ENCODE peak calls at places on chromosomes 1 and 21, in ten cellular contexts. One of them, this sample, is unnamed.

GRCh38 chr1:78447096-78447495 is 43.7 kb upstream of the PTGFR start:
- DNase-seq in vagina: no peak
- DNase-seq in endothelial cell of umbilical vein: no peak
- DNase-seq in SK-N-SH: no peak
- DNase-seq in stomach: no peak
- DNase-seq in GM12892: no peak
- DNase-seq in K562: no peak
- DNase-seq in GM23338: no peak
- DNase-seq in GM12891: no peak
- DNase-seq in Panc1: no peak
- DNase-seq in this sample: no peak

GRCh38 chr1:224929335-224930237 is at the start of gene DNAH14:
- DNase-seq in vagina: no peak
- DNase-seq in endothelial cell of umbilical vein: peak; percentile 73
- DNase-seq in SK-N-SH: peak; percentile 92
- DNase-seq in stomach: peak; percentile 84
- DNase-seq in GM12892: peak; percentile 12
- DNase-seq in K562: peak; percentile 90
- DNase-seq in GM23338: peak; percentile 90
- DNase-seq in GM12891: peak; percentile 30
- DNase-seq in Panc1: no peak
- DNase-seq in this sample: no peak

GRCh38 chr1:223010552-223011229 is 132.4 kb downstream of the TLR5 start:
- DNase-seq in vagina: no peak
- DNase-seq in endothelial cell of umbilical vein: no peak
- DNase-seq in SK-N-SH: no peak
- DNase-seq in stomach: no peak
- DNase-seq in GM12892: no peak
- DNase-seq in K562: no peak
- DNase-seq in GM23338: peak; percentile 53
- DNase-seq in GM12891: no peak
- DNase-seq in Panc1: no peak
- DNase-seq in this sample: no peak

GRCh38 chr1:44496541-44497171 is 91.6 kb downstream of the RNF220 start:
- DNase-seq in vagina: no peak
- DNase-seq in endothelial cell of umbilical vein: no peak
- DNase-seq in SK-N-SH: no peak
- DNase-seq in stomach: no peak
- DNase-seq in GM12892: no peak
- DNase-seq in K562: no peak
- DNase-seq in GM23338: no peak
- DNase-seq in GM12891: no peak
- DNase-seq in Panc1: no peak
- DNase-seq in this sample: no peak

GRCh38 chr1:26353976-26354820 is at the start of gene CRYBG2:
- DNase-seq in vagina: no peak
- DNase-seq in endothelial cell of umbilical vein: no peak
- DNase-seq in SK-N-SH: no peak
- DNase-seq in stomach: peak; percentile 65
- DNase-seq in GM12892: no peak
- DNase-seq in K562: no peak
- DNase-seq in GM23338: no peak
- DNase-seq in GM12891: no peak
- DNase-seq in Panc1: no peak
- DNase-seq in this sample: no peak

GRCh38 chr1:27342778-27343638 is 1.2 kb downstream of the SYTL1 start:
- DNase-seq in vagina: no peak
- DNase-seq in endothelial cell of umbilical vein: no peak
- DNase-seq in SK-N-SH: no peak
- DNase-seq in stomach: peak; percentile 81
- DNase-seq in GM12892: no peak
- DNase-seq in K562: peak; percentile 68
- DNase-seq in GM23338: no peak
- DNase-seq in GM12891: peak; percentile 58
- DNase-seq in Panc1: no peak
- DNase-seq in this sample: no peak

GRCh38 chr1:184242507-184242943 is 144.3 kb upstream of the C1orf21 start:
- DNase-seq in vagina: no peak
- DNase-seq in endothelial cell of umbilical vein: peak; percentile 69
- DNase-seq in SK-N-SH: no peak
- DNase-seq in stomach: no peak
- DNase-seq in GM12892: no peak
- DNase-seq in K562: no peak
- DNase-seq in GM23338: peak; percentile 50
- DNase-seq in GM12891: no peak
- DNase-seq in Panc1: no peak
- DNase-seq in this sample: no peak

GRCh38 chr21:36384885-36385232 is 333 bp upstream of the CHAF1B start:
- DNase-seq in vagina: no peak
- DNase-seq in endothelial cell of umbilical vein: no peak
- DNase-seq in SK-N-SH: no peak
- DNase-seq in stomach: no peak
- DNase-seq in GM12892: no peak
- DNase-seq in K562: no peak
- DNase-seq in GM23338: no peak
- DNase-seq in GM12891: no peak
- DNase-seq in Panc1: no peak
- DNase-seq in this sample: no peak

DNA sequence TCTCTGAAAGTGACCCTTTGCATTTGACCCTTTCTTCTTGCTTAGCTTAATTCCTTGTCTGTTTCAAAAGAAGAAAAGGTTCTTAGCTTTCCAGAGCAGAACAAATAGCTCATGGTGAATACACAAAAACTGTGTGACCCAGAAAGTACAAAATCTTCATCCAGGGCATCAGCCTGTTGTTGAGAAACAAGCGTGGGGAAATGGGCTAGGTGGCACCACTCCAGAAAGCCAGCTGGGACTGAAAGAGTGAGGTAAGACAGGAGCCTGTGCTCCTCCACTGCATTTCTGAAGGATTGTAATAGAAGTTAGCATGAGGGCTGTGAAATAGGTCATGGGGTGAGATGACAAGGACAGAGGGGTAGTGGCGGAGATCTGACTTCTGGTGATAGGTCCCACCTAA is 45.8 kb downstream of the CYP2J2 start:
- DNase-seq in vagina: no peak
- DNase-seq in endothelial cell of umbilical vein: peak; percentile 3
- DNase-seq in SK-N-SH: no peak
- DNase-seq in stomach: peak; percentile 36
- DNase-seq in GM12892: no peak
- DNase-seq in K562: no peak
- DNase-seq in GM23338: no peak
- DNase-seq in GM12891: no peak
- DNase-seq in Panc1: no peak
- DNase-seq in this sample: no peak
- TF ChIP-seq POLR2AphosphoS5 in vagina: no peak
- TF ChIP-seq POLR2AphosphoS5 in endothelial cell of umbilical vein: no peak
- TF ChIP-seq POLR2AphosphoS5 in SK-N-SH: no peak
- TF ChIP-seq POLR2AphosphoS5 in stomach: no peak
- TF ChIP-seq POLR2AphosphoS5 in GM12892: no peak
- TF ChIP-seq POLR2AphosphoS5 in K562: no peak
- TF ChIP-seq POLR2AphosphoS5 in GM23338: no peak
- TF ChIP-seq POLR2AphosphoS5 in GM12891: no peak
- TF ChIP-seq POLR2AphosphoS5 in Panc1: no peak
- TF ChIP-seq POLR2AphosphoS5 in this sample: no peak

GRCh38 chr1:8165595-8166360 is 139.7 kb upstream of the ERRFI1 start:
- DNase-seq in vagina: no peak
- DNase-seq in endothelial cell of umbilical vein: no peak
- DNase-seq in SK-N-SH: no peak
- DNase-seq in stomach: no peak
- DNase-seq in GM12892: no peak
- DNase-seq in K562: no peak
- DNase-seq in GM23338: peak; percentile 66
- DNase-seq in GM12891: no peak
- DNase-seq in Panc1: no peak
- DNase-seq in this sample: no peak

GRCh38 chr1:8169364-8170058 is 143.4 kb upstream of the ERRFI1 start:
- DNase-seq in vagina: no peak
- DNase-seq in endothelial cell of umbilical vein: peak; percentile 78
- DNase-seq in SK-N-SH: peak; percentile 67
- DNase-seq in stomach: peak; percentile 55
- DNase-seq in GM12892: peak; percentile 34
- DNase-seq in K562: no peak
- DNase-seq in GM23338: no peak
- DNase-seq in GM12891: peak; percentile 38
- DNase-seq in Panc1: no peak
- DNase-seq in this sample: no peak

GRCh38 chr1:8167936-8168335 is 141.8 kb upstream of the ERRFI1 start:
- DNase-seq in vagina: no peak
- DNase-seq in endothelial cell of umbilical vein: no peak
- DNase-seq in SK-N-SH: no peak
- DNase-seq in stomach: no peak
- DNase-seq in GM12892: no peak
- DNase-seq in K562: no peak
- DNase-seq in GM23338: no peak
- DNase-seq in GM12891: no peak
- DNase-seq in Panc1: no peak
- DNase-seq in this sample: no peak

GRCh38 chr1:8164670-8165069 is 138.6 kb upstream of the ERRFI1 start:
- DNase-seq in vagina: no peak
- DNase-seq in endothelial cell of umbilical vein: no peak
- DNase-seq in SK-N-SH: no peak
- DNase-seq in stomach: no peak
- DNase-seq in GM12892: no peak
- DNase-seq in K562: no peak
- DNase-seq in GM23338: no peak
- DNase-seq in GM12891: no peak
- DNase-seq in Panc1: no peak
- DNase-seq in this sample: no peak

DNA sequence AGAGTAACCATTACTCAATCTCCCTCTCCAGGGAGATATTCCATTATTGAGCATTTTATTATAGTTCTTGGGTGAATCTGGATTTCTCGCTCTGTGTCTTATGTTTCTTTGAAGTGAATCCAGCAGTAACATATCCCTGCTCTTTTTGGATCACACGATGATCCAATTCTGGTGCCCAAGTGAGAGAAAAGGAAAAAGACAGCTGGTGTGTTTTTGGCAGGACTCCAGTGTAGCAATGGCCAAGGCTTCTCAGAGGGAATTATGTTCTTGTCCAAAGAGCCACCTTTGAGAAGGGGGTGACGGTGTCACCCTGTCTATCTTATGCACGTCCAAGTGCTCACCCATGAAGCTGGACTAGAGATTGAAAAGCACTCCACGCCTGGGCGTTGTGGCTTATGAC is 140.3 kb upstream of the ERRFI1 start:
- DNase-seq in vagina: no peak
- DNase-seq in endothelial cell of umbilical vein: no peak
- DNase-seq in SK-N-SH: no peak
- DNase-seq in stomach: no peak
- DNase-seq in GM12892: no peak
- DNase-seq in K562: no peak
- DNase-seq in GM23338: no peak
- DNase-seq in GM12891: no peak
- DNase-seq in Panc1: no peak
- DNase-seq in this sample: no peak
- TF ChIP-seq POLR2AphosphoS5 in vagina: no peak
- TF ChIP-seq POLR2AphosphoS5 in endothelial cell of umbilical vein: no peak
- TF ChIP-seq POLR2AphosphoS5 in SK-N-SH: no peak
- TF ChIP-seq POLR2AphosphoS5 in stomach: no peak
- TF ChIP-seq POLR2AphosphoS5 in GM12892: no peak
- TF ChIP-seq POLR2AphosphoS5 in K562: no peak
- TF ChIP-seq POLR2AphosphoS5 in GM23338: no peak
- TF ChIP-seq POLR2AphosphoS5 in GM12891: no peak
- TF ChIP-seq POLR2AphosphoS5 in Panc1: no peak
- TF ChIP-seq POLR2AphosphoS5 in this sample: no peak

GRCh38 chr1:229508823-229509337 is 739 bp upstream of the NUP133 start:
- DNase-seq in vagina: no peak
- DNase-seq in endothelial cell of umbilical vein: no peak
- DNase-seq in SK-N-SH: no peak
- DNase-seq in stomach: no peak
- DNase-seq in GM12892: no peak
- DNase-seq in K562: peak; percentile 37
- DNase-seq in GM23338: no peak
- DNase-seq in GM12891: no peak
- DNase-seq in Panc1: no peak
- DNase-seq in this sample: no peak

GRCh38 chr1:229509576-229509975 is 1.4 kb upstream of the NUP133 start:
- DNase-seq in vagina: no peak
- DNase-seq in endothelial cell of umbilical vein: no peak
- DNase-seq in SK-N-SH: no peak
- DNase-seq in stomach: no peak
- DNase-seq in GM12892: no peak
- DNase-seq in K562: peak; percentile 34
- DNase-seq in GM23338: no peak
- DNase-seq in GM12891: no peak
- DNase-seq in Panc1: no peak
- DNase-seq in this sample: no peak

DNA sequence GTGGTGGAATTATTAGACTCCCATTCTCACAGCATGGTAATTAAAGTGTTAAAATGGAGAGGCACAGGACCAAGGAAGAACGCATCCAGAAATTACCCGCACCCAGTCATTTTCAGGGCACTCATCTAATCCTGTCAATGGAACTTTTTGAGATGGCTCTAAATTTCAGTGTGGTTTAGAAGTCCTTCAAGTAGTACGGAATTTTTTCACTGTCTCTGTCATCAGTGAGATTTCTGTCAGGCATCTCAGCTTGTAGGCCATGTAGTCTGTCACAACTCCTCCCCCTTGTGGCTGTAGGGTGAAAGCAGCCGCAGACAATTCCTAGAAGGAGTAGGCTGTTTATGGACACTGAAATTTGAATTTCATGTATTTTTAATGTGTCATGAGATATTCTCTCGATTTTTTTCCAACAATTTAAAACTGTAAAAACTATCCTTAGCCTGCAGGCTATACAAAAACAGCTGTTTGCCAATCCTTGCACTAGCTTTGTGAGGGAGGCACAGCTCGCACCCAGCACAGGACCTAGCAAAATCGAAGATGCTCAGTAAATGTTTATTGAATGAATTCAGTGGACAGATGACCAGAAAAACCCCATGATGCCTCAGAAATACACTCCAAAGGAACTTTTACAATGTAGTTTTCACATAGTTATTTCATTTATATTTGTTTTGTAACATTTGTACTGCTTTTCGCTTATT is 6.6 kb upstream of the NUP133 start:
- DNase-seq in vagina: no peak
- DNase-seq in endothelial cell of umbilical vein: peak; percentile 67
- DNase-seq in SK-N-SH: peak; percentile 66
- DNase-seq in stomach: peak; percentile 63
- DNase-seq in GM12892: no peak
- DNase-seq in K562: peak; percentile 74
- DNase-seq in GM23338: peak; percentile 86
- DNase-seq in GM12891: peak; percentile 24
- DNase-seq in Panc1: peak; percentile 39
- DNase-seq in this sample: no peak
- TF ChIP-seq POLR2AphosphoS5 in vagina: no peak
- TF ChIP-seq POLR2AphosphoS5 in endothelial cell of umbilical vein: no peak
- TF ChIP-seq POLR2AphosphoS5 in SK-N-SH: no peak
- TF ChIP-seq POLR2AphosphoS5 in stomach: no peak
- TF ChIP-seq POLR2AphosphoS5 in GM12892: no peak
- TF ChIP-seq POLR2AphosphoS5 in K562: no peak
- TF ChIP-seq POLR2AphosphoS5 in GM23338: no peak
- TF ChIP-seq POLR2AphosphoS5 in GM12891: no peak
- TF ChIP-seq POLR2AphosphoS5 in Panc1: no peak
- TF ChIP-seq POLR2AphosphoS5 in this sample: no peak

GRCh38 chr1:162580315-162580714 is 18.8 kb downstream of the UAP1 start:
- DNase-seq in vagina: no peak
- DNase-seq in endothelial cell of umbilical vein: no peak
- DNase-seq in SK-N-SH: no peak
- DNase-seq in stomach: no peak
- DNase-seq in GM12892: no peak
- DNase-seq in K562: no peak
- DNase-seq in GM23338: no peak
- DNase-seq in GM12891: no peak
- DNase-seq in Panc1: no peak
- DNase-seq in this sample: no peak

GRCh38 chr1:162578936-162579335 is 17.4 kb downstream of the UAP1 start:
- DNase-seq in vagina: no peak
- DNase-seq in endothelial cell of umbilical vein: no peak
- DNase-seq in SK-N-SH: no peak
- DNase-seq in stomach: no peak
- DNase-seq in GM12892: no peak
- DNase-seq in K562: no peak
- DNase-seq in GM23338: no peak
- DNase-seq in GM12891: no peak
- DNase-seq in Panc1: no peak
- DNase-seq in this sample: no peak

DNA sequence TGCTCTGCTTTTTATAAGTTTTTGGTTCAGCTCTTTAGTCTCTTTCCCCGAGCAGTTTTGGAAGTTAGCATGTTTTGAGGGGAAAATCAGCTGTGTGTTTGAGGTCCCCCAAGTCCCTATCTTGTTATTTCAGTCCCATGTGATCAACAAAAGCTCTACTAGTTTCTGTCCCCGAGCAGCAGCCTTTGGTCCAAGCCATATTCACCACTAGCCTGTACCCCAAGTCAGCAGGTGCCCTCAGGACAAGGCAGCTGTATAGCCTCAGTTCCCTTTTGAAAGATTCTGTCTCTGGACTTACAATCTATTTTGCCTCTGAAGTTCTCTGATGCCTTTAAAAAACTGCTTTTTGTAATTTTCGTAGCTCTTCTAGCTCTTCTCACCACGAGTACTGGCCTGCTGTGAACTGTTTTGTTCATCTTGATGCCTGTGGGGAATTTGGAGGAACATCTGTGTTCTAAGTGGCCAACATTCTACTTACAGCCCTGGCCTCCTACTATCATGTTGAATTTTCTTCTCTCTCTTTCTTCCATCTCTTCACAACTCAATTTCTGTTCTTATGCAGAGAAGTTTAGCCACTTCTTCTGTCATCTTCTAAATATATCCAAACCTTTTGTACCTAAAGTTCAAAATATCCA is 16.7 kb downstream of the UAP1 start:
- DNase-seq in vagina: no peak
- DNase-seq in endothelial cell of umbilical vein: no peak
- DNase-seq in SK-N-SH: no peak
- DNase-seq in stomach: no peak
- DNase-seq in GM12892: no peak
- DNase-seq in K562: no peak
- DNase-seq in GM23338: no peak
- DNase-seq in GM12891: no peak
- DNase-seq in Panc1: no peak
- DNase-seq in this sample: no peak
- TF ChIP-seq POLR2AphosphoS5 in vagina: no peak
- TF ChIP-seq POLR2AphosphoS5 in endothelial cell of umbilical vein: no peak
- TF ChIP-seq POLR2AphosphoS5 in SK-N-SH: no peak
- TF ChIP-seq POLR2AphosphoS5 in stomach: no peak
- TF ChIP-seq POLR2AphosphoS5 in GM12892: no peak
- TF ChIP-seq POLR2AphosphoS5 in K562: no peak
- TF ChIP-seq POLR2AphosphoS5 in GM23338: no peak
- TF ChIP-seq POLR2AphosphoS5 in GM12891: no peak
- TF ChIP-seq POLR2AphosphoS5 in Panc1: no peak
- TF ChIP-seq POLR2AphosphoS5 in this sample: no peak

This sample was measured in esophagus muscularis mucosa.